ENCODE peak calls at places on chromosomes 16 and 17, in nine cellular contexts. M is HuH-7.5, C is iPS-NIHi11, R is IMR-90, S is NCI-H1436, Z is putamen, F is GOT3, P is NAMALWA, D is left colon. T is an unnamed sample.

GRCh38 chr16:80883159-80883642 is 78.8 kb upstream of the CDYL2 start:
- DNase-seq in M (no peak), C (no peak), R (no peak), S (no peak), Z (no peak), F (no peak), P (no peak), D (peak), T (no peak)

GRCh38 chr17:59786536-59787319 is 79.3 kb downstream of the VMP1 start:
- DNase-seq in M (peak), C (peak), R (peak), S (peak), Z (peak), F (peak), P (peak), D (peak), T (peak)

GRCh38 chr17:56880571-56880970 is 33.3 kb downstream of the TRIM25 start:
- DNase-seq in M (no peak), C (no peak), R (no peak), S (no peak), Z (no peak), F (no peak), P (no peak), D (no peak), T (no peak)

GRCh38 chr17:40075216-40076100 is 12.7 kb downstream of the THRA start:
- DNase-seq in M (peak), C (peak), R (peak), S (peak), Z (peak), F (no peak), P (peak), D (peak), T (peak)

GRCh38 chr16:11224096-11224893 is 31.7 kb downstream of the SOCS1 start:
- DNase-seq in M (no peak), C (peak), R (no peak), S (no peak), Z (no peak), F (no peak), P (peak), D (peak), T (no peak)

GRCh38 chr17:27817731-27818130 is 17.4 kb upstream of the NOS2 start:
- DNase-seq in M (no peak), C (no peak), R (peak), S (no peak), Z (no peak), F (no peak), P (no peak), D (no peak), T (no peak)

GRCh38 chr17:34156741-34157589 is 98.1 kb upstream of the CCL2 start:
- DNase-seq in M (no peak), C (peak), R (no peak), S (no peak), Z (peak), F (no peak), P (no peak), D (no peak), T (no peak)

GRCh38 chr17:40485851-40486512 is 15.4 kb downstream of the TNS4 start:
- DNase-seq in M (no peak), C (no peak), R (peak), S (no peak), Z (no peak), F (peak), P (no peak), D (no peak), T (no peak)

GRCh38 chr17:39920218-39921210 is 2.1 kb upstream of the GSDMB start:
- DNase-seq in M (no peak), C (no peak), R (no peak), S (no peak), Z (no peak), F (no peak), P (no peak), D (no peak), T (no peak)

GRCh38 chr17:38702900-38703741 is 2.0 kb upstream of the MLLT6 start:
- DNase-seq in M (no peak), C (no peak), R (no peak), S (no peak), Z (no peak), F (no peak), P (no peak), D (peak), T (peak)